ENCODE peak calls at places on chromosomes 5 and 9, in seven cellular contexts. A, U, H, W, P, K and L are unnamed samples.

GRCh38 chr9:3875371-3876132 is 349.8 kb upstream of the RFX3 start:
- DNase-seq in U (peak), H (peak), W (no peak), K (no peak), A (peak), P (no peak), L (peak)

GRCh38 chr9:76646249-76646648 is 118.0 kb upstream of the PCA3 start:
- DNase-seq in U (peak), A (no peak), P (no peak), K (no peak), H (no peak), W (no peak), L (peak)

GRCh38 chr5:89998505-89998904 is 411.1 kb downstream of the CETN3 start:
- DNase-seq in H (no peak), U (no peak), A (no peak), P (no peak), W (no peak), K (no peak), L (peak)

GRCh38 chr9:118170032-118170955 is 466.1 kb downstream of the TLR4 start:
- DNase-seq in U (peak), A (no peak), K (no peak), H (peak), P (no peak), W (no peak), L (peak)

GRCh38 chr5:122195784-122196394 is 66.5 kb downstream of the ZNF474 start:
- DNase-seq in K (no peak), A (peak), P (no peak), H (no peak), U (peak), W (no peak), L (peak)

GRCh38 chr5:67652212-67652611 is 455.6 kb upstream of the CD180 start:
- DNase-seq in H (no peak), U (no peak), W (no peak), K (no peak), A (no peak), P (no peak), L (no peak)

GRCh38 chr9:133795049-133795448 is 56.9 kb upstream of the SARDH start:
- DNase-seq in K (no peak), A (no peak), U (no peak), P (no peak), W (no peak), H (no peak), L (no peak)

GRCh38 chr9:38103340-38103739 is 34.3 kb upstream of the SHB start:
- DNase-seq in W (no peak), H (no peak), U (no peak), A (no peak), K (no peak), P (no peak), L (no peak)

GRCh38 chr5:145981612-145982571 is 45.5 kb downstream of the SH3RF2 start:
- DNase-seq in A (no peak), W (no peak), U (no peak), P (no peak), H (no peak), K (no peak), L (no peak)

GRCh38 chr5:16160706-16161105 is 18.9 kb downstream of the MARCHF11 start:
- DNase-seq in H (peak), U (peak), K (no peak), W (no peak), P (no peak), A (peak), L (peak)